ENCODE peak calls at places on chromosomes 11 and 22, in eight cellular contexts. O is NCI-H1930; T is NCI-H1105 treated with DMSO at 0.1 percent for 48 hours; Q is NCI-H1436; M is cardiac fibroblast; C is effector CD4-positive, alpha-beta T cell; K is stimulated activated CD4-positive, alpha-beta T cell treated with anti-CD3 and anti-CD28 coated beads, Interleukin-4, amount 100 ng/mL, for 4 hours; V is posterior vena cava. F is an unnamed sample.

GRCh38 chr11:34050967-34051348 is 573 bp upstream of the CAPRIN1 start:
- DNase-seq in O (no peak), T (no peak), Q (peak), M (no peak), C (no peak), K (no peak), V (no peak), F (no peak)

GRCh38 chr11:83140691-83141455 is 16.1 kb upstream of the PCF11 start:
- DNase-seq in O (no peak), T (no peak), Q (no peak), M (no peak), C (no peak), K (no peak), V (no peak), F (no peak)

GRCh38 chr11:110720646-110721283 is 8.5 kb upstream of the ARHGAP20 start:
- DNase-seq in O (no peak), T (no peak), Q (no peak), M (peak), C (no peak), K (no peak), V (no peak), F (no peak)

GRCh38 chr11:123404626-123405025 is 25.4 kb upstream of the GRAMD1B start:
- DNase-seq in O (no peak), T (no peak), Q (no peak), M (peak), C (no peak), K (no peak), V (no peak), F (no peak)

GRCh38 chr11:58628446-58628845 is 6.0 kb downstream of the CNTF start:
- DNase-seq in O (no peak), T (no peak), Q (no peak), M (no peak), C (no peak), K (no peak), V (no peak), F (no peak)

GRCh38 chr22:50009765-50010675 is 2.5 kb downstream of the IL17REL start:
- DNase-seq in O (no peak), T (no peak), Q (no peak), M (no peak), C (no peak), K (no peak), V (peak), F (no peak)

GRCh38 chr22:44154431-44154942 is 26.2 kb upstream of the PARVG start:
- DNase-seq in O (no peak), T (no peak), Q (no peak), M (peak), C (no peak), K (no peak), V (no peak), F (no peak)

GRCh38 chr11:35116762-35117588 is 22.0 kb upstream of the CD44 start:
- DNase-seq in O (no peak), T (peak), Q (no peak), M (peak), C (no peak), K (no peak), V (no peak), F (no peak)

GRCh38 chr11:33475999-33476398 is 218.8 kb downstream of the HIPK3 start:
- DNase-seq in O (no peak), T (peak), Q (no peak), M (peak), C (no peak), K (no peak), V (no peak), F (no peak)

GRCh38 chr11:131809203-131809948 is 439.0 kb downstream of the NTM start:
- DNase-seq in O (no peak), T (no peak), Q (no peak), M (no peak), C (no peak), K (no peak), V (no peak), F (no peak)

GRCh38 chr22:22446527-22446926 is 62.0 kb downstream of the ZNF280B start:
- DNase-seq in O (no peak), T (peak), Q (no peak), M (peak), C (no peak), K (no peak), V (no peak), F (no peak)

GRCh38 chr11:45839204-45839603 is 8.1 kb upstream of the CRY2 start:
- DNase-seq in O (no peak), T (no peak), Q (no peak), M (no peak), C (no peak), K (no peak), V (no peak), F (no peak)

GRCh38 chr11:115493905-115494304 is 10.3 kb downstream of the CADM1 start:
- DNase-seq in O (no peak), T (no peak), Q (no peak), M (no peak), C (no peak), K (no peak), V (no peak), F (no peak)

GRCh38 chr22:48589901-48590300 is 1237.8 kb downstream of the BRD1 start:
- DNase-seq in O (no peak), T (no peak), Q (no peak), M (no peak), C (no peak), K (no peak), V (no peak), F (no peak)